ENCODE peak calls at places on chromosomes 3 and 15, in four cellular contexts. B is suprapubic skin, U is K562, Z is H1. Q is an unnamed sample. For H3K4me1, the result is how much of the 10 kb centered on the place peaks cover.

GRCh38 chr3:72591522-72592421 is 256.5 kb downstream of the SHQ1 start:
- DNase-seq in B (no peak), U (peak), Z (peak), Q (no peak)

GRCh38 chr15:89680282-89680873 is 1.2 kb upstream of the PLIN1 start:
- DNase-seq in B (no peak), U (no peak), Z (no peak), Q (no peak)

GRCh38 chr15:31365655-31366127 is 39.1 kb downstream of the KLF13 start:
- DNase-seq in B (peak), U (peak), Z (peak), Q (no peak)

GRCh38 chr3:100096866-100097265 is 17.4 kb downstream of the FILIP1L start:
- DNase-seq in B (no peak), U (no peak), Z (no peak), Q (no peak)

GRCh38 chr15:48177383-48177874 is 666 bp downstream of the MYEF2 start:
- DNase-seq in B (no peak), U (no peak), Z (no peak), Q (no peak)

GRCh38 chr3:757711-758110 is 335.1 kb upstream of the CNTN6 start:
- DNase-seq in B (no peak), U (no peak), Z (no peak), Q (no peak)

GRCh38 chr3:150110097-150110496 is 139.4 kb upstream of the PFN2 start:
- DNase-seq in B (no peak), U (no peak), Z (no peak), Q (no peak)

GRCh38 chr15:45473068-45473467 is 49.5 kb downstream of the SLC30A4 start:
- DNase-seq in B (no peak), U (no peak), Z (no peak), Q (no peak)

GRCh38 chr3:58018892-58019291 is 10.7 kb downstream of the FLNB start:
- DNase-seq in B (no peak), U (no peak), Z (no peak), Q (no peak)

GRCh38 chr3:186315581-186316354 is 46.3 kb downstream of the DGKG start:
- DNase-seq in B (no peak), U (no peak), Z (no peak), Q (no peak)

GRCh38 chr3:172666873-172667694 is 43.8 kb downstream of the NCEH1 start:
- DNase-seq in B (peak), U (peak), Z (no peak), Q (no peak)

GRCh38 chr15:63198752-63199250 is 9.4 kb downstream of the RAB8B start:
- DNase-seq in B (no peak), U (no peak), Z (no peak), Q (no peak)

GRCh38 chr15:96728591-96728990 is 398.1 kb downstream of the NR2F2 start:
- DNase-seq in B (no peak), U (no peak), Z (no peak), Q (no peak)
- H3K27ac ChIP-seq in B (no peak), U (no peak), Z (no peak), Q (no peak)

GRCh38 chr15:68584704-68585573 is 6.1 kb downstream of the CORO2B start:
- DNase-seq in B (no peak), U (no peak), Z (no peak), Q (no peak)
- H3K4me1 ChIP-seq in B (under half), U (under half), Z (under half), Q (under half)

GRCh38 chr3:195258449-195259145 is 12.4 kb downstream of the XXYLT1 start:
- DNase-seq in B (no peak), U (no peak), Z (no peak), Q (no peak)
- TF ChIP-seq POLR2AphosphoS5 in B (no peak), U (no peak), Z (no peak), Q (no peak)

GRCh38 chr15:101248274-101248673 is 3.6 kb downstream of the CHSY1 start:
- DNase-seq in B (no peak), U (no peak), Z (no peak), Q (no peak)
- H3K27ac ChIP-seq in B (peak), U (no peak), Z (no peak), Q (no peak)

DNA sequence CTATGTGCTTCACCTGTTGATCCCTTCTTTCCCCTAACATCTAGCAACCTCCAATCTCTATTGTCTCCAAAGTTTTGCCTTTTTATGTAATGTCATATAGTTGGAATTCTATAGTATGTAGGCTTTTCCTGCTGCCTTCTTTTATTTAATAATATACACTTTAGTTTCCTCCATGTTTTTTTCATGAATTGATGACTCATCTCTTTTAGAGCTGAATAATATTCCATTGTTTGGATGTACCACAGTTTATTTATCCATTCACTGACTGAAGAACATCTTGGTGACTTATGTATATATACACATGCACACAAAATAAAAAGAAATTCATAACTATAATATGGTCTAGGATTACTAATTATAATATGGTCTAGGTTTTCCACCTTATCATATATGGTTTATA is 1314.2 kb downstream of the OTOL1 start:
- DNase-seq in B (no peak), U (no peak), Z (no peak), Q (no peak)
- H3K4me1 ChIP-seq in B (under half), U (under half), Z (under half), Q (under half)

GRCh38 chr3:48001991-48002390 is 14.2 kb downstream of the MAP4 start:
- DNase-seq in B (no peak), U (no peak), Z (no peak), Q (no peak)
- TF ChIP-seq POLR2AphosphoS5 in B (no peak), U (no peak), Z (no peak), Q (no peak)

GRCh38 chr15:57237282-57237642 is 139.0 kb upstream of the CGNL1 start:
- DNase-seq in B (no peak), U (no peak), Z (no peak), Q (no peak)

GRCh38 chr15:57236561-57237281 is 139.6 kb upstream of the CGNL1 start:
- DNase-seq in B (no peak), U (no peak), Z (no peak), Q (no peak)

GRCh38 chr15:57235865-57236264 is 140.4 kb upstream of the CGNL1 start:
- DNase-seq in B (no peak), U (peak), Z (no peak), Q (no peak)

GRCh38 chr15:57235186-57235585 is 141.1 kb upstream of the CGNL1 start:
- DNase-seq in B (no peak), U (no peak), Z (no peak), Q (no peak)

GRCh38 chr15:57237676-57238075 is 138.6 kb upstream of the CGNL1 start:
- DNase-seq in B (no peak), U (no peak), Z (no peak), Q (no peak)
- H3K27ac ChIP-seq in B (no peak), U (no peak), Z (no peak), Q (no peak)